ENCODE peak calls at places on chromosomes 2 and 18, in four cellular contexts. G is pancreas, A is SK-N-SH, S is mucosa of descending colon. M is an unnamed sample.

GRCh38 chr18:10405014-10405493 is 49.4 kb upstream of the APCDD1 start:
- DNase-seq in G (no peak), A (peak; percentile 52), S (no peak), M (no peak)

GRCh38 chr2:16318051-16318450 is 347.6 kb downstream of the CYRIA start:
- DNase-seq in G (no peak), A (no peak), S (no peak), M (no peak)

GRCh38 chr18:44969214-44969842 is 288.6 kb downstream of the SETBP1 start:
- DNase-seq in G (no peak), A (no peak), S (no peak), M (no peak)

GRCh38 chr18:37564796-37565137 is 831 bp downstream of the CELF4 start:
- DNase-seq in G (peak; percentile 60), A (peak; percentile 52), S (no peak), M (peak; percentile 82)

GRCh38 chr2:133415210-133415876 is 152.9 kb downstream of the NCKAP5 start:
- DNase-seq in G (no peak), A (no peak), S (no peak), M (no peak)

GRCh38 chr2:233413529-233414272 is 59.4 kb downstream of the DGKD start:
- DNase-seq in G (no peak), A (peak; percentile 76), S (no peak), M (no peak)

GRCh38 chr2:26765475-26766200 is 1.6 kb downstream of the SLC35F6 start:
- DNase-seq in G (no peak), A (peak; percentile 16), S (no peak), M (no peak)

GRCh38 chr18:43982582-43982981 is 698.1 kb upstream of the SETBP1 start:
- DNase-seq in G (no peak), A (no peak), S (no peak), M (no peak)

GRCh38 chr2:69033427-69034095 is 20.6 kb downstream of the ANTXR1 start:
- DNase-seq in G (no peak), A (no peak), S (no peak), M (no peak)

GRCh38 chr2:225779829-225780228 is 380.3 kb downstream of the NYAP2 start:
- DNase-seq in G (no peak), A (no peak), S (no peak), M (no peak)

DNA sequence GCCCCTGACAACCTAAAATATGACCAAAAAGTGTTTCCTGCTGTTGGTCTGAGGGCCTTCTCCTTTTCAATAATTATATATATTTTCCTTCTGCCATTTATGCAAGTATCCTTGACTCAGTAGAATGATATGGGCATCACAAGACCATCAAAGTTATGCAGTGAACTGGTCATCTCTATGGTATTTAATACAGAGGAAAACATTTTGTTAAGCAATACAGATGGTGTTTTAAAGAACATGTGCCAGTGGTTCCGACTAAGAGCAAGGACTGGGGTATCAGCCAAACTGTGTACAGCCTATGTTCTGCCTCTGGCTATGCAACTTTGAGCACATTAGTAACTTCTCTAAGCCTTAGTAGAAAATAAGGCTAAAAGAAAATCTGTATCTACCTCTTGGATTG is 179.0 kb downstream of the TRABD2A start:
- DNase-seq in G (no peak), A (no peak), S (no peak), M (no peak)
- TF ChIP-seq CTCF in G (no peak), A (no peak), S (no peak), M (no peak)

DNA sequence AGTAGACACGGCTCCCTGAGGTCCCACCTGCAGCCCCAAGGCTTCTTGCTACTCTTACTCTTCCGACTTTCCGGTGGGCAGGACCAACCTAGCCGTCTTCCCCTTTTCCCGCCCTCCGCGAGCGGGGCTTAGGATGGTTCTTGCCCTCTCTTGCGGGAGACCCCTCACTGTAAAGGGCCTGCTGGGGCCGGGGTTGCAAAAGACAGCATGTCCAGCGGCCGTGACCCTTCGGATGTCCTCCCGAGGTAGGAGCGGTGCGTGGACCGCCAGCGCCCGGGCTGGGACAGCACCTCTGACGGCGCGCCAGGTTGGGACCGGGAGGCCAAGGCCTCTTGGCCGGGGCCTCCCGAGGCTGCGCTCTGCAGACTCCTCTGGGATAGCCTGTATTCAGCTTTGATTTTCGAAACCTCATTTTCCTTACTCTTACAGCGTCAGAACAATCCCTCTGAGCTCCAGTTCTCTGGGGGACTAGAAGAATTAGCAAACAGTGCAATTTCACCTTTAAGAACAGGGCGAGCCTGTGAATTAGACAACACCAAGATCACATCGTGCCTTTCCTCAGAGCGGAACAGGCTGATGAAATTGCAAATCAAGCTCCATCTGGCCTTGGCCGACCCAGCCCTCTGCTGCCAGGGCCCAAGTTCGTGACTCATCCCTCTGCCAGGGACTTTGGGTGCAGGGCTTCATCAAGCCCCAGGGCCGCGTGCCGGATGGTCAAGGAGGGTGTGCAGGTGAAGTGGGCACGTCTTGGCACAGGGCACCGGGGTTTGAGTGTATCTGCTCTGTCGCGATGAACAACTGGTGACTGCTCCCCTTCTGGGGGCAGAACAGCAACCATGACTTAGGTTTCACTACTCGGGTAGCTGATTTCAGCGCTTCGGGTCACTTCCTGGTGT is 777 bp downstream of the MOCOS start:
- DNase-seq in G (no peak), A (no peak), S (no peak), M (peak; percentile 55)
- H3K4me1 ChIP-seq in G (no peaks in the 10 kb centered on the region), A (peaks cover 7% of the 10 kb centered on the region), S (peaks cover 9% of the 10 kb centered on the region), M (peaks cover 4% of the 10 kb centered on the region)

DNA sequence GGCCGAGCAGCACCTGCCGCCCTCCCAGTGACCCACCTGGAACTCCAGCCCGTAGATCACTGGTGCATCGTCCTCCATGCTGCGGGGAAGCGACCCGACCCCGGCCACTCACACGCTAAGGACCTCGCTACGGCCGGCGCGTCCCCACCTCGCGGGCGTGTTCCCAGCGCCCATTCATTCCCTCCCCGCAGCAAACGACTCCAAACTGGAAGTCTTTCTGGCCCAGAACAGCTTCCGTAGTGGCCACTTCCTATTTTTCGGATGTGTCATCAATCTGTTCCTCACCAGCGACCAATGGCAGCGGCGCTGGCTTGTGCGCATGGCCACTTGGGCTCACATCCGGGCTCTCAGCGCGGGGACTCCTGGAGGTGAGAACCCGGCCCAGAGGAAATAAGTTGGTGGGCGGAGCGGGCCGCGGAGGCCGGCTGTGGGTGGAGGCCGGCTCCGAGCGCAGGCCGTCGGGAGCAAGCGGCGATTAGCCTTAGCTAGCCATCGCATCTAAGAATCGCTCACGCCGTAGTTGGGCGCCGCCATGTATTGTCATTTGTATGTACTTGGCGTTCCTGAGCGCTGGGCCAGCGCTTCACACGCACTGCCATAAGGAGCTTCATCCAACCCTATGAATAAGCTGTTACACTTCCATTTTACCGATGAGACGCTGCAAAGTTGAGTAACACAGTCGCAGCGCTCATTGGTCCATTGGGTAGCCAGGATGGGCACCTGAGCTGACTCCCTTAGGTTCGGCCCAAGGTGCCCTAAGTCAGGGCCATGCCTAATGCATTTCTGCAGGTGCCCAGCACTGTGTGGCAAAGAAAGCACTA is at the start of gene EIPR1:
- DNase-seq in G (peak; percentile 98), A (peak; percentile 99), S (peak; percentile 99), M (peak; percentile 99)
- TF ChIP-seq CTCF in G (no peak), A (no peak), S (no peak), M (no peak)

DNA sequence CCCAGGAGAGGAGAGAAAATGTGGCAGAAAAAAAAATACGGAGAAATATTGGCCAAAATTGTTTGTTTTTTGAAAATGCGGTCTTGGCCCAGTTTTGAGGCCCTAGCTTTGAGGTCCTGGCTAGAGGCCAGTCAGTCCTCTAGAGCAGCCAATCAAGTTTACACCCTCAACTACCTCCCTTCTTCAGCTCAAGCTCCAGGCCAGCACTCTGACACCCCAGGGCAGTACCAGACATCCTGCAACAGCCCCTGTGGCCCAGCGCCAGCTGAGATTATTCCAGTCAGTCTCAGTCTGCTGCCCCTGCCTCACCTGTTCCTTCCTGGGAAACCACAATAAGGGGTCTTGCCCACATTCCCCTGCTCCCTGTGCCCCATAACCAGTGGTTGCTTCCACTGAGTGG is 107.7 kb downstream of the UGGT1 start:
- DNase-seq in G (no peak), A (peak; percentile 55), S (no peak), M (no peak)
- H3K4me1 ChIP-seq in G (no peaks in the 10 kb centered on the region), A (peaks cover 4% of the 10 kb centered on the region), S (peaks cover 22% of the 10 kb centered on the region), M (no peaks in the 10 kb centered on the region)

GRCh38 chr2:85475801-85476610 is 57.5 kb downstream of the SH2D6 start:
- DNase-seq in G (no peak), A (no peak), S (no peak), M (no peak)

GRCh38 chr2:85468704-85469349 is 50.3 kb downstream of the SH2D6 start:
- DNase-seq in G (peak; percentile 78), A (no peak), S (peak; percentile 75), M (peak; percentile 59)

GRCh38 chr2:85472265-85472664 is 53.8 kb downstream of the SH2D6 start:
- DNase-seq in G (no peak), A (no peak), S (no peak), M (no peak)

GRCh38 chr2:85468096-85468703 is 49.7 kb downstream of the SH2D6 start:
- DNase-seq in G (no peak), A (no peak), S (no peak), M (no peak)

DNA sequence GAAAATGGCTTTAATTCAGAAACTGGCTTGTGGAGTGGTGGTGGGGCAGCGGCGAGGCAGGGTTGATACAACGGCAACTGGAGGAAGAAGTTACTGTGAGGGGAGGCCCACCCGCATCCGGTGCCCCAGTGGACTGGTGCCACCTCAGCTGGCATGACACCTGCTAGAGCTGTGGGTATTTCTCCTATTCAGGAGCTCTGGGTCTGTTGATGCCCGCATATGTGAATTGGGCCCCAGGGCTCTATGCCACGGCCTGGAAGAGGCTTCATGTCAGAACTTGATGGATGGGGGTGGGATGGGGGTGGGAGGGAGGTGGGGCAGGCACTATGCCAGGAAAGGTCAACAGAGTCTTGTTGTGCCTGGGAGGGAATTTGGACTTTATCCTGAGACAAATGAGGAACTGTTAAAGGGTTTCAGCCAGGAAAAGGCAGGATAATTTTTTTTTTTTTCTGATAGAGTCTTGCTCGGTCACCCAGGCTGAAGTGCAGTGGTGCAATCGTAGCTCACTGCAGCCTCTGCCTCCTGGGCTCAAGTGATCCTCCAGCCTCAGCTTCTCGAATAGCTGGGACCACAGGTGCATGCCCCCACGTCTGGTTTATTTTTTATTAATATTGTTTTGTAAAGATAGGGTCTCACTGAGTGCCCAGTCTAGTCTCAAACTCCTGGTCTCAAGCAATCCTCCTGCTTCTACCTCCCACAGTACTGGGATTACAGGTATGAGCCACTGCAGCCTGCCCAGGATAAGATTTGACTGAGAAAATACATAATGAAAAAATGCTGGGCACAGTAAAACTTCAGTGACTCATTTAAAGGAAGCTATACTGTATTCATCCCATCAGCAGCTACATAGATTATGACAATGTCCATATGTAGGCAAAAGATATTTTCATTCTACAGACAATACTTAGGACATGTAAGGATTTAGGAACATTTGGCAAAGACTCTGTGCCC is 52.6 kb downstream of the SH2D6 start:
- DNase-seq in G (peak; percentile 75), A (peak; percentile 42), S (peak; percentile 61), M (no peak)
- TF ChIP-seq CTCF in G (no peak), A (no peak), S (no peak), M (no peak)

GRCh38 chr2:85436836-85437487 is 18.4 kb downstream of the SH2D6 start:
- DNase-seq in G (no peak), A (no peak), S (no peak), M (no peak)

GRCh38 chr2:85435986-85436835 is 17.7 kb downstream of the SH2D6 start:
- DNase-seq in G (no peak), A (no peak), S (peak; percentile 57), M (no peak)

GRCh38 chr2:85434677-85435076 is 16.2 kb downstream of the SH2D6 start:
- DNase-seq in G (no peak), A (no peak), S (no peak), M (no peak)

GRCh38 chr2:85433511-85434089 is 15.1 kb downstream of the SH2D6 start:
- DNase-seq in G (no peak), A (peak; percentile 91), S (peak; percentile 88), M (no peak)

GRCh38 chr2:85435220-85435958 is 16.9 kb downstream of the SH2D6 start:
- DNase-seq in G (no peak), A (no peak), S (no peak), M (no peak)
- H3K4me1 ChIP-seq in G (peaks cover 13% of the 10 kb centered on the region), A (peaks cover 80% of the 10 kb centered on the region), S (peaks cover 20% of the 10 kb centered on the region), M (peaks cover 13% of the 10 kb centered on the region)